ENCODE peak calls at places on chromosomes 3 and 15, in nine cellular contexts. H, M, N, U, E, P, V, K and B are unnamed samples.
A peak's percentile ranks its signal among the peaks of the same experiment; 100 is the strongest.

GRCh38 chr3:172201136-172201989 is 162.0 kb downstream of the FNDC3B start:
- DNase-seq in E (no peak), N (peak; percentile 73), H (no peak), M (peak; percentile 91), K (peak; percentile 75), P (peak; percentile 98), V (peak; percentile 62), U (peak; percentile 31), B (peak; percentile 65)

GRCh38 chr3:176609361-176609760 is 587.9 kb downstream of the TBL1XR1 start:
- DNase-seq in U (no peak), M (no peak), P (no peak), K (no peak), N (no peak), H (no peak), V (no peak), E (no peak), B (no peak)

GRCh38 chr3:20323307-20323927 is 137.4 kb upstream of the SGO1 start:
- DNase-seq in U (no peak), K (no peak), N (peak; percentile 52), P (no peak), E (no peak), V (no peak), H (no peak), M (no peak), B (no peak)

GRCh38 chr3:127953092-127953491 is 38.1 kb downstream of the KBTBD12 start:
- DNase-seq in V (no peak), N (no peak), E (no peak), U (no peak), K (no peak), P (peak; percentile 29), H (no peak), M (no peak), B (no peak)

GRCh38 chr15:61003683-61004299 is 225.3 kb downstream of the RORA start:
- DNase-seq in K (no peak), H (no peak), E (no peak), U (no peak), M (no peak), N (no peak), V (no peak), P (no peak), B (no peak)

GRCh38 chr3:11637901-11638668 is 5.6 kb downstream of the VGLL4 start:
- DNase-seq in U (no peak), V (no peak), N (no peak), H (no peak), M (no peak), K (no peak), P (peak; percentile 77), E (no peak), B (no peak)

GRCh38 chr3:123294296-123294938 is 92.7 kb downstream of the SEC22A start:
- DNase-seq in U (no peak), H (no peak), V (no peak), M (no peak), K (no peak), E (no peak), P (no peak), N (no peak), B (no peak)

GRCh38 chr3:169218314-169218983 is 445.1 kb downstream of the MECOM start:
- DNase-seq in K (no peak), N (peak; percentile 43), H (peak; percentile 54), M (peak; percentile 36), V (peak; percentile 47), E (no peak), P (peak; percentile 71), U (no peak), B (peak; percentile 16)

GRCh38 chr3:172229462-172229861 is 190.1 kb downstream of the FNDC3B start:
- DNase-seq in K (no peak), M (no peak), E (no peak), H (no peak), N (no peak), P (no peak), V (no peak), U (no peak), B (no peak)

GRCh38 chr15:75577401-75578205 is 1.5 kb downstream of the PTPN9 start:
- DNase-seq in E (no peak), K (no peak), N (no peak), H (no peak), V (peak; percentile 40), M (no peak), P (peak; percentile 28), U (no peak), B (no peak)

GRCh38 chr3:192915306-192915705 is 2.4 kb downstream of the MB21D2 start:
- DNase-seq in K (no peak), E (no peak), V (no peak), U (no peak), N (no peak), M (no peak), H (no peak), P (peak; percentile 68), B (no peak)

GRCh38 chr15:63598467-63599400 is 1.5 kb downstream of the FBXL22 start:
- DNase-seq in P (no peak), K (no peak), N (peak; percentile 70), E (no peak), H (no peak), V (no peak), M (no peak), U (no peak), B (no peak)

GRCh38 chr15:74221399-74222230 is 14.5 kb upstream of the CCDC33 start:
- DNase-seq in E (no peak), K (no peak), P (no peak), U (no peak), H (no peak), V (no peak), N (no peak), M (no peak), B (no peak)

GRCh38 chr3:134857776-134858515 is 62.9 kb downstream of the EPHB1 start:
- DNase-seq in H (no peak), M (no peak), U (no peak), P (no peak), N (no peak), V (no peak), K (no peak), E (no peak), B (peak; percentile 39)

GRCh38 chr3:113261996-113262665 is 50.8 kb downstream of the BOC start:
- DNase-seq in P (no peak), E (no peak), M (no peak), U (no peak), H (no peak), V (no peak), K (no peak), N (no peak), B (peak; percentile 76)

GRCh38 chr15:29920515-29920914 is 98.2 kb upstream of the TJP1 start:
- DNase-seq in V (peak; percentile 77), P (peak; percentile 49), E (no peak), H (peak; percentile 68), U (no peak), N (peak; percentile 60), K (no peak), M (no peak), B (no peak)

DNA sequence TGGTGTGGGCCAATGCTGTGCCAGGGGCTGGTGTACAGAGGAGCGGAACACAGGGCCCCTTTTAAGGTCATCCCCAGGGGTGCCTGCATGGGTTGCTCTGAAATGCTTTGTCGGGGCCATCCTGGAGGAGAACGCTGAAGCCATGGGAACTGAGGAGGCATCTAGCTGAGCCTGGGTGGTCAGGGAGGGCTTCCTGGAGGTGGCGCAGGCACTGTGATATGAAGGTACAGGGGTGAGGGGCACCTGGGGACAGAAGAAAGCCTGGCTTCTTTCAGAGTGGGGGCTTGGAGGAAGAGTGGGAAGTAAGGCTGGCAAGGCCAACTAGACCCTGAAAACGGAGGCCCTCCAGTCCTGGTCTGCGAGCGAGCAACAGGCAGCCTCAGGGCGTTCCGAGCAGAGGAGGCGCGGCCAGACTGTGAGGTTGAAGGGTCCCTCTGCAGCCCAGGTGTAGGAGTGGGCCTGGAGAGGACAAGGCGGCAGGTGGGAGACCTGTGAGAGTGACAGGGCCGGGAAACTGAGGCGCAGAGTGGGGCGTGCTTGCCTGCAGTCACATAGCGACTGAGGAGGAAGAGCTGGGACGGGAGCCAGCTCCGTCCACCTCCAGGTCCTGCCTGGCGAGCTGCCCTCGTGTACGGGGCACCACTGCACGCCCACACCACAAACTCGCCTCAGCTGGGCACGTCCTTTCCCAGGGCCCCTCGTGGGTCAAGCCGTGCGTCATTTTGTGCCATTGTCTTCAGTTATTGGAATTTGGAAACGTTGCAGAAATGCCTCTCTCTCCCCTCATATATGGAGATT is 4.1 kb downstream of the FBLN2 start:
- DNase-seq in K (no peak), P (no peak), N (no peak), V (no peak), E (no peak), M (no peak), U (no peak), H (no peak), B (no peak)
- H3K4me3 ChIP-seq in K (no peak overlapping the region), P (no peak overlapping the region), N (no peak overlapping the region), V (no peak overlapping the region), E (no peak overlapping the region), M (peak overlapping the region; percentile 21), U (no peak overlapping the region), H (no peak overlapping the region), B (no peak overlapping the region)

DNA sequence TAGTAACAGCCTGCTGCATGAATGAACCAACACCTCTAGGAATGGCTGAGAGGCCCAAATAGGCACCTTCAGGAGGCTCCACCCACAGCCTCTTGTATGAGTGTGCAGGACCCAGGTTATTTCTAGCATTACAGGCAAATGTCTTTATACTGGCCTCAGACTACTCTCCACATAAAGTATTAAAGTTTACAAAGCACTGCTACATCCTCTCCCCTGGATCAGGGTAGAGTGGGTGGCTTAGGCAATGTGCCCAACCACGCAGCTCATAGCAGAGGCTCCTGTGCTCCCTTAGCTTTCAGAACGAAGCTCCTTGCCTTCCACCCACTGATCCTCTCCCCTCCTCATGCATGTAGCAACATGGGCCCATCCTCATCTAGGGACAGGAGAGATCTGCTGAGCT is 16.3 kb downstream of the TMEM43 start:
- DNase-seq in E (no peak), H (no peak), N (no peak), M (no peak), K (no peak), P (peak; percentile 50), U (no peak), V (no peak), B (no peak)
- TF ChIP-seq POLR2A in E (no peak), H (no peak), N (no peak), M (no peak), K (no peak), P (no peak), U (no peak), V (no peak), B (no peak)

GRCh38 chr15:41893422-41894250 is at the start of gene SPTBN5:
- DNase-seq in P (no peak), N (no peak), E (no peak), U (no peak), K (no peak), M (peak; percentile 27), V (no peak), H (no peak), B (no peak)
- H3K4me3 ChIP-seq in P (no peak within 1 kb of the TSS), N (peak within 1 kb of the TSS; percentile 18), E (no peak within 1 kb of the TSS), U (no peak within 1 kb of the TSS), K (no peak within 1 kb of the TSS), M (peak within 1 kb of the TSS; percentile 61), V (no peak within 1 kb of the TSS), H (no peak within 1 kb of the TSS), B (no peak within 1 kb of the TSS)

DNA sequence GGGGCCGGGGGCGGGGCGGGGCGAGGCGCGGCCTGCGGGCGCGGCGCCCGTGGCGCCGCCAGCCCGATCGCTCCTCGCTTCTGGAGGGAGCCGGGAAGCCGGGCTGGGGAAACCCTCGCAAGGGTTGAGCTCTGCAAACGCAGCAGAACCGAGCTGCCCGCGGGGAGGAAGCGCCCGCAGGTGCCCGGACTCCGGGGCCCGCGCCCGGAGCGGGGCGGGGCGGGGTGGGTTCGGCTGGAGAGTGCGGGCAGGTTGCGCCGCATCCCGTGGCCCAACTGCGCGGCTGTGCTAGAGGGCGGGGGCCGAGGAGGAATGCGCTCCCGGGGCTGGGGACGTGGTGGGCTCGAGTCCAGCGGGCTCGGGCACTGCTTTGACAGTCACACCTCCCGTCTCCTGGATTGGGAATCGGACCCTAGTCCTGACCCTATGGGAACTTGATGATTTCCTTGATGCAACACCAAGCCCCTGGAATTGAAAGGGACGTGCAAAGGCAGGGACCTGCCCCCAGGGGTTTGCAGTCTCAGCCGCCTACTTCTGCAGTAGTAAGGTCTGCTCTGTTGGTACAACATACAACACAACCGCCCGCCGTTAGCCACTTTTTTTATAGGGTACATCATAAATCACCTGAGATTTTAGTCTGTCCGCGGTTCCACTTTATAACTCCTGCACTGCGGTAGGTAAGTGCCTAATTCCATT is 34.3 kb downstream of the ZBTB38 start:
- DNase-seq in N (peak; percentile 67), V (peak; percentile 81), M (peak; percentile 88), E (no peak), K (peak; percentile 92), P (peak; percentile 78), H (no peak), U (peak; percentile 47), B (peak; percentile 55)
- TF ChIP-seq POLR2A in N (no peak), V (no peak), M (peak; percentile 57), E (peak; percentile 63), K (no peak), P (peak; percentile 57), H (no peak), U (peak; percentile 75), B (no peak)